ENCODE peak calls at places on chromosomes 2 and 18, in nine cellular contexts. Z, H, P, S, C, F, U, Y and A are unnamed samples.
A peak's percentile ranks its signal among the peaks of the same experiment; 100 is the strongest.

GRCh38 chr2:28716265-28716865 is 35.3 kb upstream of the PPP1CB start:
- DNase-seq in U (no peak), C (peak; percentile 95), Z (peak; percentile 55), F (peak; percentile 7), P (no peak), S (peak; percentile 71), H (peak; percentile 94), Y (peak; percentile 90), A (no peak)

GRCh38 chr2:240235811-240236210 is 95.4 kb upstream of the OTOS start:
- DNase-seq in F (no peak), C (no peak), U (no peak), S (no peak), Y (no peak), P (no peak), H (no peak), Z (peak; percentile 19), A (no peak)

GRCh38 chr2:68907232-68907922 is 36.2 kb upstream of the BMP10 start:
- DNase-seq in Z (no peak), C (no peak), U (no peak), S (no peak), H (no peak), P (no peak), Y (no peak), F (no peak), A (no peak)

GRCh38 chr2:120293991-120294329 is 41.3 kb downstream of the RALB start:
- DNase-seq in U (no peak), P (no peak), C (no peak), S (no peak), Z (no peak), F (no peak), Y (no peak), H (no peak), A (no peak)

GRCh38 chr2:6782523-6783061 is 83.1 kb downstream of the CMPK2 start:
- DNase-seq in H (no peak), S (no peak), C (no peak), Z (no peak), U (no peak), P (no peak), Y (no peak), F (no peak), A (no peak)

GRCh38 chr2:159137511-159138101 is 148.9 kb downstream of the WDSUB1 start:
- DNase-seq in H (no peak), S (no peak), F (no peak), U (no peak), C (peak; percentile 56), P (no peak), Y (no peak), Z (peak; percentile 48), A (no peak)

GRCh38 chr2:95275601-95276243 is 1.5 kb downstream of the PROM2 start:
- DNase-seq in S (no peak), Y (no peak), U (no peak), P (no peak), F (no peak), C (peak; percentile 44), Z (peak; percentile 19), H (no peak), A (no peak)

GRCh38 chr18:43271593-43272432 is 5.5 kb downstream of the SYT4 start:
- DNase-seq in C (peak; percentile 61), H (peak; percentile 24), F (peak; percentile 41), Z (no peak), U (peak; percentile 65), P (no peak), S (peak; percentile 31), Y (peak; percentile 50), A (peak; percentile 16)

GRCh38 chr2:85523906-85524566 is 14.9 kb upstream of the MAT2A start:
- DNase-seq in C (peak; percentile 27), F (no peak), Z (no peak), U (peak; percentile 30), S (no peak), Y (no peak), P (no peak), H (no peak), A (no peak)

GRCh38 chr2:72080286-72081145 is 67.1 kb downstream of the CYP26B1 start:
- DNase-seq in U (no peak), S (no peak), H (no peak), Y (no peak), C (no peak), F (no peak), P (no peak), Z (no peak), A (peak; percentile 34)

GRCh38 chr2:239156516-239157265 is 244.1 kb downstream of the HDAC4 start:
- DNase-seq in U (no peak), C (no peak), Y (no peak), F (no peak), H (no peak), Z (peak; percentile 6), P (no peak), S (no peak), A (no peak)

GRCh38 chr2:96887419-96888081 is 17.7 kb upstream of the SEMA4C start:
- DNase-seq in Z (no peak), C (peak; percentile 31), H (no peak), Y (no peak), P (no peak), F (no peak), U (no peak), S (no peak), A (no peak)

GRCh38 chr18:10444314-10445006 is 10.0 kb upstream of the APCDD1 start:
- DNase-seq in C (no peak), Z (no peak), S (no peak), F (no peak), H (no peak), U (no peak), Y (no peak), P (no peak), A (no peak)

GRCh38 chr2:229713371-229714079 is 830 bp downstream of the DNER start:
- DNase-seq in P (no peak), Y (no peak), F (peak; percentile 61), S (peak; percentile 83), H (no peak), U (peak; percentile 54), Z (no peak), C (peak; percentile 12), A (peak; percentile 76)

GRCh38 chr2:126288362-126288761 is 367.6 kb upstream of the GYPC start:
- DNase-seq in H (no peak), S (no peak), U (no peak), Y (no peak), P (no peak), F (no peak), Z (no peak), C (no peak), A (no peak)

GRCh38 chr2:3728104-3729054 is 25.0 kb downstream of the DCDC2C start:
- DNase-seq in P (no peak), S (peak; percentile 24), Z (no peak), F (peak; percentile 74), C (peak; percentile 79), U (peak; percentile 31), Y (peak; percentile 65), H (peak; percentile 35), A (peak; percentile 28)

GRCh38 chr2:239303711-239304532 is 96.9 kb downstream of the HDAC4 start:
- DNase-seq in P (no peak), F (no peak), H (no peak), S (no peak), U (no peak), Z (no peak), Y (no peak), C (no peak), A (no peak)

GRCh38 chr2:159982270-159982669 is 80.1 kb downstream of the PLA2R1 start:
- DNase-seq in H (peak; percentile 29), U (no peak), C (peak; percentile 93), P (no peak), Z (peak; percentile 35), S (no peak), F (no peak), Y (peak; percentile 32), A (no peak)

GRCh38 chr18:35121531-35121930 is 80.3 kb downstream of the MAPRE2 start:
- DNase-seq in S (no peak), F (no peak), C (no peak), Y (no peak), U (peak; percentile 53), Z (no peak), H (no peak), P (no peak), A (no peak)

GRCh38 chr2:109141727-109142283 is 12.8 kb downstream of the SH3RF3 start:
- DNase-seq in C (no peak), U (no peak), S (no peak), Z (no peak), P (no peak), Y (no peak), H (no peak), F (no peak), A (no peak)

GRCh38 chr18:70296289-70296688 is 7.4 kb downstream of the SOCS6 start:
- DNase-seq in C (no peak), H (no peak), F (no peak), Z (peak; percentile 53), P (no peak), Y (no peak), U (no peak), S (no peak), A (no peak)

GRCh38 chr2:109331864-109332848 is 203.2 kb downstream of the SH3RF3 start:
- DNase-seq in Z (peak; percentile 88), F (no peak), S (no peak), Y (peak; percentile 84), P (no peak), U (no peak), C (peak; percentile 99), H (peak; percentile 70), A (no peak)

GRCh38 chr2:236336575-236337464 is 72.6 kb upstream of the ASB18 start:
- DNase-seq in S (no peak), U (no peak), H (no peak), F (no peak), Z (no peak), Y (no peak), C (no peak), P (no peak), A (no peak)